ENCODE peak calls at places on chromosomes 11 and 22, in four cellular contexts. One of them, this sample, is unnamed.

GRCh38 chr11:102287963-102288744 is 29.1 kb upstream of the BIRC3 start:
- DNase-seq in tibial nerve: no peak
- DNase-seq in CD8-positive, alpha-beta memory T cell: no peak
- DNase-seq in GM23248: peak; percentile 88
- DNase-seq in this sample: peak; percentile 21

GRCh38 chr11:67438121-67438902 is 830 bp upstream of the PTPRCAP start:
- DNase-seq in tibial nerve: no peak
- DNase-seq in GM23248: no peak
- DNase-seq in CD8-positive, alpha-beta memory T cell: peak; percentile 77
- DNase-seq in this sample: no peak

GRCh38 chr11:47305734-47306483 is 36.0 kb downstream of the MADD start:
- DNase-seq in CD8-positive, alpha-beta memory T cell: no peak
- DNase-seq in GM23248: no peak
- DNase-seq in tibial nerve: no peak
- DNase-seq in this sample: peak; percentile 73

GRCh38 chr11:119316729-119317591 is at the start of gene MCAM:
- DNase-seq in tibial nerve: no peak
- DNase-seq in CD8-positive, alpha-beta memory T cell: no peak
- DNase-seq in GM23248: peak; percentile 56
- DNase-seq in this sample: peak; percentile 59

GRCh38 chr11:70717961-70718595 is 319.7 kb downstream of the CTTN start:
- DNase-seq in CD8-positive, alpha-beta memory T cell: no peak
- DNase-seq in GM23248: no peak
- DNase-seq in tibial nerve: no peak
- DNase-seq in this sample: no peak

GRCh38 chr11:97143463-97143862 is 753.6 kb downstream of the JRKL start:
- DNase-seq in tibial nerve: no peak
- DNase-seq in CD8-positive, alpha-beta memory T cell: no peak
- DNase-seq in GM23248: no peak
- DNase-seq in this sample: no peak

GRCh38 chr11:1224491-1225385 is 1.9 kb downstream of the MUC5B start:
- DNase-seq in GM23248: no peak
- DNase-seq in CD8-positive, alpha-beta memory T cell: no peak
- DNase-seq in tibial nerve: no peak
- DNase-seq in this sample: no peak

GRCh38 chr11:1152316-1153104 is 5.2 kb upstream of the MUC5AC start:
- DNase-seq in tibial nerve: no peak
- DNase-seq in CD8-positive, alpha-beta memory T cell: no peak
- DNase-seq in GM23248: no peak
- DNase-seq in this sample: no peak

GRCh38 chr11:62850911-62851806 is 11.8 kb upstream of the WDR74 start:
- DNase-seq in GM23248: no peak
- DNase-seq in tibial nerve: no peak
- DNase-seq in CD8-positive, alpha-beta memory T cell: no peak
- DNase-seq in this sample: no peak

GRCh38 chr11:59273008-59273841 is 60.5 kb upstream of the MPEG1 start:
- DNase-seq in CD8-positive, alpha-beta memory T cell: no peak
- DNase-seq in GM23248: no peak
- DNase-seq in tibial nerve: no peak
- DNase-seq in this sample: no peak

GRCh38 chr22:26586556-26587325 is 3.2 kb downstream of the TPST2 start:
- DNase-seq in tibial nerve: no peak
- DNase-seq in GM23248: no peak
- DNase-seq in CD8-positive, alpha-beta memory T cell: no peak
- DNase-seq in this sample: no peak

GRCh38 chr22:39453765-39454378 is 2.9 kb upstream of the MGAT3 start:
- DNase-seq in GM23248: no peak
- DNase-seq in CD8-positive, alpha-beta memory T cell: no peak
- DNase-seq in tibial nerve: no peak
- DNase-seq in this sample: no peak

GRCh38 chr22:49327411-49327810 is 500.3 kb downstream of the BRD1 start:
- DNase-seq in GM23248: no peak
- DNase-seq in tibial nerve: no peak
- DNase-seq in CD8-positive, alpha-beta memory T cell: no peak
- DNase-seq in this sample: no peak

GRCh38 chr11:125245299-125245698 is 80.7 kb downstream of the PKNOX2 start:
- DNase-seq in CD8-positive, alpha-beta memory T cell: no peak
- DNase-seq in GM23248: no peak
- DNase-seq in tibial nerve: no peak
- DNase-seq in this sample: no peak

GRCh38 chr11:17931595-17931994 is 81.3 kb downstream of the SERGEF start:
- DNase-seq in tibial nerve: no peak
- DNase-seq in GM23248: no peak
- DNase-seq in CD8-positive, alpha-beta memory T cell: no peak
- DNase-seq in this sample: no peak

GRCh38 chr22:43841742-43842141 is 20.6 kb downstream of the SULT4A1 start:
- DNase-seq in tibial nerve: no peak
- DNase-seq in GM23248: no peak
- DNase-seq in CD8-positive, alpha-beta memory T cell: no peak
- DNase-seq in this sample: no peak

GRCh38 chr11:62839050-62840015 is at the start of gene WDR74:
- DNase-seq in GM23248: peak; percentile 97
- DNase-seq in CD8-positive, alpha-beta memory T cell: peak; percentile 84
- DNase-seq in tibial nerve: peak; percentile 82
- DNase-seq in this sample: peak; percentile 93

GRCh38 chr22:41410311-41410751 is 28.6 kb downstream of the TEF start:
- DNase-seq in GM23248: no peak
- DNase-seq in tibial nerve: no peak
- DNase-seq in CD8-positive, alpha-beta memory T cell: no peak
- DNase-seq in this sample: no peak

GRCh38 chr22:22215659-22216449 is 28.7 kb upstream of the VPREB1 start:
- DNase-seq in GM23248: no peak
- DNase-seq in tibial nerve: no peak
- DNase-seq in CD8-positive, alpha-beta memory T cell: no peak
- DNase-seq in this sample: no peak

GRCh38 chr11:93160808-93161207 is 37.0 kb downstream of the SLC36A4 start:
- DNase-seq in CD8-positive, alpha-beta memory T cell: no peak
- DNase-seq in GM23248: peak; percentile 1
- DNase-seq in tibial nerve: no peak
- DNase-seq in this sample: no peak

GRCh38 chr11:113477321-113477720 is 2.1 kb upstream of the DRD2 start:
- DNase-seq in tibial nerve: no peak
- DNase-seq in GM23248: no peak
- DNase-seq in CD8-positive, alpha-beta memory T cell: no peak
- DNase-seq in this sample: no peak

GRCh38 chr11:111676878-111677585 is 74.8 kb downstream of the SIK2 start:
- DNase-seq in tibial nerve: no peak
- DNase-seq in GM23248: peak; percentile 73
- DNase-seq in CD8-positive, alpha-beta memory T cell: no peak
- DNase-seq in this sample: no peak

GRCh38 chr22:36480941-36481392 is 473 bp downstream of the TXN2 start:
- DNase-seq in tibial nerve: no peak
- DNase-seq in GM23248: no peak
- DNase-seq in CD8-positive, alpha-beta memory T cell: no peak
- DNase-seq in this sample: no peak

GRCh38 chr11:117908959-117909610 is 20.1 kb downstream of the TMPRSS13 start:
- DNase-seq in CD8-positive, alpha-beta memory T cell: no peak
- DNase-seq in tibial nerve: no peak
- DNase-seq in GM23248: no peak
- DNase-seq in this sample: no peak

GRCh38 chr22:22802346-22802970 is 85.2 kb upstream of the IGLL5 start:
- DNase-seq in tibial nerve: no peak
- DNase-seq in CD8-positive, alpha-beta memory T cell: no peak
- DNase-seq in GM23248: no peak
- DNase-seq in this sample: no peak

GRCh38 chr11:128052912-128053641 is 534.3 kb downstream of the ETS1 start:
- DNase-seq in tibial nerve: no peak
- DNase-seq in CD8-positive, alpha-beta memory T cell: no peak
- DNase-seq in GM23248: peak; percentile 89
- DNase-seq in this sample: no peak

GRCh38 chr11:501683-502287 is 5.3 kb downstream of the RNH1 start:
- DNase-seq in GM23248: no peak
- DNase-seq in CD8-positive, alpha-beta memory T cell: no peak
- DNase-seq in tibial nerve: no peak
- DNase-seq in this sample: no peak

GRCh38 chr22:43142881-43143562 is at the start of gene MCAT:
- DNase-seq in GM23248: peak; percentile 81
- DNase-seq in CD8-positive, alpha-beta memory T cell: peak; percentile 68
- DNase-seq in tibial nerve: peak; percentile 74
- DNase-seq in this sample: peak; percentile 76

GRCh38 chr11:93718057-93718563 is 23.2 kb downstream of the TAF1D start:
- DNase-seq in CD8-positive, alpha-beta memory T cell: no peak
- DNase-seq in GM23248: no peak
- DNase-seq in tibial nerve: no peak
- DNase-seq in this sample: no peak

GRCh38 chr22:19802881-19803735 is 42.5 kb downstream of the TBX1 start:
- DNase-seq in GM23248: no peak
- DNase-seq in tibial nerve: no peak
- DNase-seq in CD8-positive, alpha-beta memory T cell: no peak
- DNase-seq in this sample: no peak

GRCh38 chr11:32987851-32988250 is 27.8 kb upstream of the DEPDC7 start:
- DNase-seq in tibial nerve: no peak
- DNase-seq in CD8-positive, alpha-beta memory T cell: no peak
- DNase-seq in GM23248: no peak
- DNase-seq in this sample: no peak

GRCh38 chr11:100739636-100740035 is 52.5 kb downstream of the ARHGAP42 start:
- DNase-seq in tibial nerve: no peak
- DNase-seq in CD8-positive, alpha-beta memory T cell: no peak
- DNase-seq in GM23248: no peak
- DNase-seq in this sample: no peak
- H3K27ac ChIP-seq in tibial nerve: peak overlapping the region; percentile 70
- H3K27ac ChIP-seq in CD8-positive, alpha-beta memory T cell: no peak overlapping the region
- H3K27ac ChIP-seq in GM23248: no peak overlapping the region
- H3K27ac ChIP-seq in this sample: no peak overlapping the region

DNA sequence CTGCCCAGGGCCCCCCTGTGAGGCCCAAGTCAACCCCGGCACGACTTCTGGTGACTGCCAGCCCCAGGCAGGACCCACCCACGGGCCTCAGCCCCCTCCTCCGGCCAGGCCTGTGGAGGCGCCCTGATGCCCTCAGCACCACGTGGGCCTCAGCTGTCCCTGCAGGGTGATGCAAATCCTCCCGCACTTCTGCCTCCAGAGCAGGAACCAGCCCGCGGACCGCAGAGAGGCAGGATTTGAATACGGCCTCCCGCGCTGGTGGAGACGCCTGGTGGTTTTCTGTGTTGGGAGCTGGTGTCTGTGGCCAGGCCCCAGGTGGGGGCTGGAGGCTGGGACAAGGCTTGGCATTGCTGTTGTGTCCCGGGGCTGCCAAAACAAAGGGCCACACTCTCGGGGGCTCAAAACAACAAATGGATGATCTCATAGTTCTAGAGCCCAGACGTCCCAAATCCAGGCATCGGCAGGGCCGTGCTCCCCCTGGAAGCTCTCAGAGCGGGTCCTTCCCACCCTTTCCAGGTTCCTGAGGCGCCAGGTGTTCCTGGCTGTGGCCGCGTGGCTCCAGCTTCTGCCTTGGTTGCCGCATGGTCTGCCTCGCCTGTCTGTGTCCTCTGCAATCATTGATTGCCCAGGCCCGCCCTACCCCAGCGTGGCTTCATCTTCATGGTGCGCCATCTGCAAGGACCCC is 19.4 kb downstream of the TRPM5 start:
- DNase-seq in tibial nerve: no peak
- DNase-seq in CD8-positive, alpha-beta memory T cell: no peak
- DNase-seq in GM23248: no peak
- DNase-seq in this sample: no peak
- H3K27ac ChIP-seq in tibial nerve: no peak overlapping the region
- H3K27ac ChIP-seq in CD8-positive, alpha-beta memory T cell: no peak overlapping the region
- H3K27ac ChIP-seq in GM23248: no peak overlapping the region
- H3K27ac ChIP-seq in this sample: no peak overlapping the region

DNA sequence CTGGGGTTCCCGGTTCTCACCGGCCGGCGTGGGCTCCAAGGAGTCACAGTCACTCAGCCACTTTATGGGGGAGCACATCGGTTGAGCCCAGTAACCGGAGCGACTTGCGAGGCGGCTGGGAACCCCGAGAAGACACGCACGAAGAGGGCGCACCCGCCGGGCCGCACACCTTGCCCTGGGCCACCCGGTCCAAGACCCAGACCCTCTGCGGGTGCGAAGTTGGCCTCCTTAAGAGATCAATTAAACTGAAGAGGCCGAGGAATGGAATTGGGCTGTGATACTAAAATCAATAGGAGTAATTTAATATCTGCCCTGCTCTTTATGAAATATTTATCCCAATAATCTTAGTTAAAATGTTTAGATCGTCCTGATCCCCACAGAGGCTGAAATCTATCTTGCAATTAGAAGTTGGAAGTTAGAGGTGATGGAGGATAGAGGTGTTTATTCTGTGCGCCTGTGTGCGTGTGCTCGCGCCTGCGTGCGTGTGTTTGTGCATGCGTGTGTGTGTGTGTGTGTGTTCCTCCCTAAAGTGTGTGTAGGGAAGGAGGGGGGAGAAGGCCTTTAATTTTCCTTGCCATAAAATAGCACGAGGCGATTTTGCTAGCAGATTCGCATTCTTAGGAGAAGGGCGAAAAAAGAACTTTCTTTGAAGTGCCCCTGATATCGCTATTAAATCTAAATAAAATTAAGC is 978 bp upstream of the MN1 start:
- DNase-seq in GM23248: no peak
- DNase-seq in tibial nerve: no peak
- DNase-seq in CD8-positive, alpha-beta memory T cell: no peak
- DNase-seq in this sample: no peak
- H3K27ac ChIP-seq in GM23248: peak overlapping the region; percentile 56
- H3K27ac ChIP-seq in tibial nerve: no peak overlapping the region
- H3K27ac ChIP-seq in CD8-positive, alpha-beta memory T cell: no peak overlapping the region
- H3K27ac ChIP-seq in this sample: no peak overlapping the region

GRCh38 chr11:8913961-8914660 is 3.1 kb downstream of the AKIP1 start:
- DNase-seq in tibial nerve: no peak
- DNase-seq in CD8-positive, alpha-beta memory T cell: no peak
- DNase-seq in GM23248: peak; percentile 59
- DNase-seq in this sample: no peak
- H3K27ac ChIP-seq in tibial nerve: peak overlapping the region; percentile 78
- H3K27ac ChIP-seq in CD8-positive, alpha-beta memory T cell: peak overlapping the region; percentile 51
- H3K27ac ChIP-seq in GM23248: no peak overlapping the region
- H3K27ac ChIP-seq in this sample: peak overlapping the region; percentile 33

GRCh38 chr22:24513706-24514240 is 18.6 kb downstream of the UPB1 start:
- DNase-seq in CD8-positive, alpha-beta memory T cell: no peak
- DNase-seq in GM23248: no peak
- DNase-seq in tibial nerve: no peak
- DNase-seq in this sample: no peak
- H3K27ac ChIP-seq in CD8-positive, alpha-beta memory T cell: no peak overlapping the region
- H3K27ac ChIP-seq in GM23248: no peak overlapping the region
- H3K27ac ChIP-seq in tibial nerve: no peak overlapping the region
- H3K27ac ChIP-seq in this sample: no peak overlapping the region

DNA sequence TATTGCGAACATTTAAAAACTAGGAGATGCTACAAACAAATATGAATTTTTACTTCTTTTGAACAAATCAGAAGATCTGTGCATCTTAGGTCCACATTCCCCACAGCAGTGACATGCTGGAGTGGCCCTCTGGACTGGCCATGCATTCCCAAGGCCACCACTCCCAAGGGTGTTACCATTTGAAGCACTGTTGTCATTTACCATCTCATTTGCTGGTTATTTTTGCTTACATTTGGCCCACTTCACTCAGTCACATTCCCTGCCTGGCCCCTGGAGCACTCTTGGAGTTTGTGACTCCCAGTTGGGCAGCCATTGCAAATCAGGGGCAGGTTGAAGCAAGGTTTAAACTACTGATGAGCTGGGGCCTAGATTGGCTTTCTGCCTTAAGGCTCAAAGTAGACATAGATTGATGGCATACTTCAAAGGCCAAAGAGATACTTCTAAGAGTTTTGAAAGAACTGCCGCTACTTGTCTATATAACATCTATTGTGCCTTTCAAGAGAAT is 8.5 kb upstream of the ZNRF3 start:
- DNase-seq in CD8-positive, alpha-beta memory T cell: no peak
- DNase-seq in GM23248: no peak
- DNase-seq in tibial nerve: no peak
- DNase-seq in this sample: no peak
- H3K27ac ChIP-seq in CD8-positive, alpha-beta memory T cell: no peak overlapping the region
- H3K27ac ChIP-seq in GM23248: no peak overlapping the region
- H3K27ac ChIP-seq in tibial nerve: no peak overlapping the region
- H3K27ac ChIP-seq in this sample: no peak overlapping the region

This sample was measured in substantia nigra.